ENCODE peak calls at places on chromosome 15, in four cellular contexts. Z is GM12878, D is HL-60, V is K562. L is an unnamed sample.

GRCh38 chr15:75713338-75713895 is 769 bp upstream of the CSPG4 start:
- DNase-seq in V (no peak), Z (no peak), D (no peak), L (no peak)

GRCh38 chr15:56797720-56798275 is 64.5 kb upstream of the ZNF280D start:
- DNase-seq in V (no peak), D (no peak), Z (no peak), L (no peak)

GRCh38 chr15:57507111-57507510 is 84.6 kb upstream of the MYZAP start:
- DNase-seq in V (no peak), Z (no peak), D (no peak), L (no peak)

GRCh38 chr15:37046876-37047614 is 53.3 kb downstream of the MEIS2 start:
- DNase-seq in Z (no peak), D (no peak), V (no peak), L (no peak)

GRCh38 chr15:41607033-41607432 is 48.0 kb downstream of the TYRO3 start:
- DNase-seq in D (no peak), Z (no peak), V (no peak), L (no peak)

GRCh38 chr15:34776706-34777105 is 18.6 kb downstream of the ACTC1 start:
- DNase-seq in D (no peak), V (no peak), Z (no peak), L (no peak)

GRCh38 chr15:85000937-85001336 is 19.3 kb downstream of the PDE8A start:
- DNase-seq in Z (no peak), D (no peak), V (no peak), L (no peak)

GRCh38 chr15:101169457-101170071 is 82.3 kb downstream of the CHSY1 start:
- DNase-seq in Z (no peak), V (no peak), D (no peak), L (no peak)

GRCh38 chr15:43511012-43511885 is 6.2 kb upstream of the MAP1A start:
- DNase-seq in V (peak), D (peak), Z (no peak), L (no peak)

GRCh38 chr15:95946946-95947345 is 383.6 kb upstream of the NR2F2 start:
- DNase-seq in Z (no peak), D (no peak), V (no peak), L (no peak)

GRCh38 chr15:71128939-71129562 is 13.8 kb downstream of the THSD4 start:
- DNase-seq in D (no peak), V (no peak), Z (no peak), L (no peak)

GRCh38 chr15:44195151-44195740 is at the start of gene FRMD5:
- DNase-seq in Z (peak), D (no peak), V (peak), L (peak)

GRCh38 chr15:60408438-60409105 is 10.8 kb upstream of the ANXA2 start:
- DNase-seq in D (peak), V (no peak), Z (no peak), L (no peak)

GRCh38 chr15:69313437-69314000 is 14.8 kb downstream of the PAQR5 start:
- DNase-seq in D (peak), Z (no peak), V (no peak), L (no peak)

GRCh38 chr15:82158811-82159210 is 103.7 kb downstream of the EFL1 start:
- DNase-seq in D (no peak), Z (no peak), V (no peak), L (no peak)

GRCh38 chr15:83733206-83733605 is 79.3 kb downstream of the ADAMTSL3 start:
- DNase-seq in Z (no peak), V (no peak), D (no peak), L (no peak)

GRCh38 chr15:38859574-38859973 is 295.0 kb upstream of the RASGRP1 start:
- DNase-seq in Z (no peak), V (no peak), D (no peak), L (no peak)

GRCh38 chr15:79978260-79978659 is 7.3 kb upstream of the BCL2A1 start:
- DNase-seq in V (no peak), Z (no peak), D (no peak), L (no peak)

GRCh38 chr15:72203507-72203837 is 5.9 kb upstream of the GRAMD2A start:
- DNase-seq in D (no peak), Z (no peak), V (no peak), L (no peak)

GRCh38 chr15:41817327-41817726 is 10.6 kb upstream of the JMJD7 start:
- DNase-seq in V (peak), D (no peak), Z (no peak), L (no peak)

GRCh38 chr15:68416158-68416535 is 15.8 kb downstream of the ITGA11 start:
- DNase-seq in Z (no peak), D (no peak), V (no peak), L (no peak)

GRCh38 chr15:70152070-70152480 is 54.4 kb upstream of the TLE3 start:
- DNase-seq in V (no peak), D (peak), Z (no peak), L (no peak)

GRCh38 chr15:75823860-75824613 is 19.2 kb upstream of the UBE2Q2 start:
- DNase-seq in Z (no peak), V (no peak), D (no peak), L (no peak)

GRCh38 chr15:99731336-99732267 is 1.6 kb downstream of the LYSMD4 start:
- DNase-seq in D (no peak), Z (no peak), V (no peak), L (no peak)

GRCh38 chr15:90571063-90571541 is 41.4 kb downstream of the CRTC3 start:
- DNase-seq in D (no peak), V (peak), Z (no peak), L (no peak)

GRCh38 chr15:81789403-81789802 is 256.4 kb downstream of the MEX3B start:
- DNase-seq in Z (no peak), D (no peak), V (no peak), L (no peak)

GRCh38 chr15:57138260-57138895 is 219.9 kb downstream of the TCF12 start:
- DNase-seq in Z (no peak), V (peak), D (peak), L (no peak)

GRCh38 chr15:48861813-48862431 is 16.0 kb upstream of the EID1 start:
- DNase-seq in V (peak), D (peak), Z (no peak), L (peak)

GRCh38 chr15:41779662-41780157 is 5.4 kb downstream of the MAPKBP1 start:
- DNase-seq in V (no peak), D (no peak), Z (no peak), L (no peak)

GRCh38 chr15:95761742-95762141 is 568.8 kb upstream of the NR2F2 start:
- DNase-seq in Z (no peak), D (no peak), V (no peak), L (no peak)

GRCh38 chr15:61752001-61752400 is 308.2 kb downstream of the VPS13C start:
- DNase-seq in D (no peak), Z (no peak), V (no peak), L (no peak)

GRCh38 chr15:44009056-44009455 is 182.3 kb downstream of the WDR76 start:
- DNase-seq in Z (no peak), V (no peak), D (no peak), L (no peak)

GRCh38 chr15:26807517-26808427 is 34.9 kb upstream of the GABRB3 start:
- DNase-seq in Z (no peak), V (no peak), D (no peak), L (no peak)

GRCh38 chr15:59349715-59350420 is 22.8 kb downstream of the MYO1E start:
- DNase-seq in V (peak), D (no peak), Z (no peak), L (no peak)

GRCh38 chr15:68435966-68436365 is 4.0 kb upstream of the ITGA11 start:
- DNase-seq in V (no peak), D (no peak), Z (no peak), L (no peak)

GRCh38 chr15:59062985-59063384 is 42.0 kb upstream of the CCNB2 start:
- DNase-seq in D (peak), Z (no peak), V (no peak), L (no peak)

DNA sequence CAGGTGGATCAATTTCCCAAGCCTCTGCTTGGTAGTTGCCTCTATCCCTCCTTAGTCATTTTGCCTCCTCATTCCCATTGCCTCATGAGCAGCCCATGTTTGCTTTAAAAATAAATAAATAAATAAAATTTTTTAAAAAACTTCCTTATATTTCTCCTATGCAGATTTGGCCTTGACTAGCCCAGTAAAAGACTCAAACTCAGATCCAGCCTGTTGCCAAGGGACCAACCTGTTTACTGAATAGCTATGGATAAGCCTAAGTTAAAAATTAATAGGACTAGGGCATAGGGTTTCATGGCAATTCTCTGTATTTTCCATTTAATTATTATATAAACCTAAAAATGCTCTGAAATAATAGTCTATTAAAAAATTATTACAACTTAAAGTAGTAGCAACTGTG is 384.4 kb downstream of the RSL24D1 start:
- DNase-seq in D (no peak), V (no peak), Z (no peak), L (no peak)
- TF ChIP-seq POLR2AphosphoS5 in D (no peak), V (no peak), Z (no peak), L (no peak)

GRCh38 chr15:74403981-74404563 is 29.7 kb downstream of the SEMA7A start:
- DNase-seq in Z (peak), V (no peak), D (peak), L (no peak)
- TF ChIP-seq SPI1 in Z (peak), V (peak), D (peak), L (peak)

DNA sequence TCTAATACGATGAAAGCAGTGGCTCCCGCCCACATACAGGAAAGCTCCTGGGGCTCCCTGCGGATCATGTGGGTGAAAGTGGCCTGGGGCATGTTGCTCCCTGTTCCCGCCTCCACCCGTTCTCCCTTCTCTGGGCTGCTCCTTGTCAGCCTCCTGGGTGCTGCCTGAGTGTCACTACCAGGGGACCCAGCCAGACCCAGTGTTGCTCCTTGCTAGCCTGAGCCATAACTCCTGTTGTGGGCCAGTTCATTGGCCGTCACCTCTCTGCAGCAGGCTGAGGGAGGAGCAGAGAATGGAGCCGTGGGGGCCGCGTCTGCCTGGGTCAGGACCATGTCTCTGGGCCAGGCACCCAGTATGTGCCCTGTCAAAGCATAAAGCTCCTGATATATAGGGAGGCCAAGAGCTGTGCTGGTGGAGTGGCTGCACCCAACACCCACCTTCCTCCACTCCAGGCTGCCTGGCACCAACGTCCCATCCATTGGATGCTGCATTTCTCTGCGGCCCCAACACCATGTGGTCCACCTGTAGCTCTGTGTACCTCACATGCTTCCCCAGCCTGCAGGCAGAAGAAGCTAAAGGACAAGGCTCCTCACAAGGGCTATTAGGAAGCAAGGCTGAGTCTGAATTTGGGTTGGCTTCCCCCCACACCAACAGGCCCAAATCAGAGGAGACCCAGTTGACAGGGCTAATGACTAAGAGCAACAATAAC is 40.5 kb downstream of the KLF13 start:
- DNase-seq in V (no peak), D (no peak), Z (no peak), L (no peak)
- TF ChIP-seq POLR2AphosphoS5 in V (no peak), D (no peak), Z (no peak), L (no peak)

GRCh38 chr15:50873935-50874353 is 34.5 kb upstream of the AP4E1 start:
- DNase-seq in D (peak), Z (no peak), V (no peak), L (no peak)
- TF ChIP-seq SPI1 in D (no peak), Z (no peak), V (no peak), L (no peak)

DNA sequence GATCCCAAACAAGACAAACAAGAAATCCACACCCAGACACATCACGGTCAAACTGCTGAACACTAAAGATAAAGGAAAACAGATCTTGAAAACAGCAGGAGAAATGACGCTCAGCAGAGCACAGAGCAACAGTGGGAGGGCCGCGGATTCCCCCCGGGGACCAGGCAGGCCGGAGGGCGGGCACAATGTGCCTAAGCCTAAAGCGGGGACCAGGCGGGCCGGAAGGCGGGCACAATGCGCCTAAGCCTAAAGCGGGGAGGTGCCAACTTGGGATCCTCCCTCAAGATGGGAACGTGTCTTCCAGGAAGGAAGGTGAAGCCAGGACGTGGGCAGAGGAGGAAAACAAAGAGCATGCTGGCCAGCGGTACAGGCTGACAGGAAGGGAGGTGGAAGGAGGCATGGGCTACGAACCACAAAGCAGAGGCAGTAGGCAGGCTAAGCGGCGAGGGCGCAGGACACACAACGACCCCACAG is 31.1 kb downstream of the CYFIP1 start:
- DNase-seq in Z (no peak), V (peak), D (no peak), L (peak)
- TF ChIP-seq POLR2AphosphoS5 in Z (no peak), V (no peak), D (no peak), L (no peak)

GRCh38 chr15:67033521-67033920 is 31.9 kb upstream of the SMAD3 start:
- DNase-seq in V (no peak), Z (no peak), D (no peak), L (no peak)

GRCh38 chr15:67033012-67033411 is 32.4 kb upstream of the SMAD3 start:
- DNase-seq in Z (no peak), D (no peak), V (no peak), L (no peak)

GRCh38 chr15:67032608-67033007 is 32.8 kb upstream of the SMAD3 start:
- DNase-seq in D (no peak), Z (no peak), V (no peak), L (no peak)

GRCh38 chr15:67031321-67031720 is 34.1 kb upstream of the SMAD3 start:
- DNase-seq in D (no peak), V (no peak), Z (no peak), L (no peak)

GRCh38 chr15:67030036-67030762 is 35.2 kb upstream of the SMAD3 start:
- DNase-seq in V (peak), Z (no peak), D (no peak), L (no peak)
- TF ChIP-seq SPI1 in V (no peak), Z (no peak), D (no peak), L (no peak)

GRCh38 chr15:47571241-47571640 is 146.1 kb upstream of the SEMA6D start:
- DNase-seq in Z (no peak), V (no peak), D (no peak), L (no peak)

GRCh38 chr15:47570451-47570850 is 146.9 kb upstream of the SEMA6D start:
- DNase-seq in D (no peak), Z (no peak), V (no peak), L (no peak)

GRCh38 chr15:47576921-47577474 is 140.3 kb upstream of the SEMA6D start:
- DNase-seq in Z (no peak), D (no peak), V (no peak), L (no peak)

GRCh38 chr15:47570044-47570443 is 147.3 kb upstream of the SEMA6D start:
- DNase-seq in Z (no peak), V (no peak), D (no peak), L (no peak)

DNA sequence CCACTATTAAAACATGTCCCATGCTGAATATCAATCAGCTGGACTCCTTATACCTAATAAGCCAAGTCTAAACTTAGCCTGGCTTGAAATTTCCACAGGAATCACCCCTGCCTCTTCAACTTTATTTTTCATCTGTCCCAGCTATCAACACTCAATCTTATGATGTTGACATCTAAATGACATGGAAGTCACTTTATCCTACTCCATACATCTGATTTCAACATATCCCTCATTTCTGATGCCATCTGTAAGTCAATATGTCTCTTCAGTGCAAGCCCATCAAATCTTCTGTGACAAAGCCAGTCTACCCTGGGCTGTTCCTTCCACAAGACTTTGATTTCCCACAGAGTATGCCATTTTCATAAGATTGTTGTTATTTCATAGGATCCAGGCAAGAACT is 143.6 kb upstream of the SEMA6D start:
- DNase-seq in Z (no peak), V (no peak), D (no peak), L (no peak)
- TF ChIP-seq POLR2AphosphoS5 in Z (no peak), V (no peak), D (no peak), L (no peak)

GRCh38 chr15:50312636-50313035 is 42.4 kb downstream of the GABPB1 start:
- DNase-seq in D (no peak), Z (no peak), V (no peak), L (no peak)

GRCh38 chr15:50321680-50322079 is 33.3 kb downstream of the GABPB1 start:
- DNase-seq in D (no peak), V (no peak), Z (no peak), L (no peak)

GRCh38 chr15:50320504-50320903 is 34.5 kb downstream of the GABPB1 start:
- DNase-seq in D (no peak), V (no peak), Z (no peak), L (no peak)

GRCh38 chr15:50318697-50319096 is 36.3 kb downstream of the GABPB1 start:
- DNase-seq in Z (no peak), D (no peak), V (no peak), L (no peak)

GRCh38 chr15:50315814-50316630 is 39.0 kb downstream of the GABPB1 start:
- DNase-seq in V (no peak), D (no peak), Z (no peak), L (no peak)
- TF ChIP-seq SPI1 in V (no peak), D (no peak), Z (no peak), L (no peak)

L was measured in GM12891.